ENCODE peak calls at places on chromosomes 11 and 22, in ten cellular contexts. W, P, T, N, H, U, B, Z, S and E are unnamed samples.

GRCh38 chr22:46229701-46230100 is 20.4 kb downstream of the CDPF1 start:
- DNase-seq in W (no peak), P (no peak), T (no peak), N (no peak), H (no peak), U (no peak), B (no peak), Z (no peak), S (no peak), E (no peak)

GRCh38 chr11:14611939-14612338 is 31.7 kb upstream of the PDE3B start:
- DNase-seq in W (no peak), P (no peak), T (no peak), N (no peak), H (no peak), U (peak; percentile 8), B (no peak), Z (no peak), S (no peak), E (no peak)

GRCh38 chr11:62656801-62657429 is 3.8 kb upstream of the INTS5 start:
- DNase-seq in W (no peak), P (no peak), T (no peak), N (no peak), H (no peak), U (peak; percentile 46), B (no peak), Z (peak; percentile 6), S (no peak), E (no peak)

GRCh38 chr11:61507962-61508824 is at the start of gene LRRC10B:
- DNase-seq in W (no peak), P (no peak), T (peak; percentile 67), N (no peak), H (peak; percentile 36), U (no peak), B (no peak), Z (peak; percentile 80), S (no peak), E (no peak)

GRCh38 chr22:30968015-30968923 is at the start of gene MORC2:
- DNase-seq in W (no peak), P (peak; percentile 47), T (no peak), N (peak; percentile 74), H (peak; percentile 69), U (no peak), B (peak; percentile 0), Z (no peak), S (no peak), E (peak; percentile 43)

GRCh38 chr11:44570411-44571155 is 5.1 kb downstream of the CD82 start:
- DNase-seq in W (no peak), P (peak; percentile 20), T (no peak), N (no peak), H (no peak), U (no peak), B (no peak), Z (no peak), S (no peak), E (no peak)

GRCh38 chr11:60930394-60930793 is 6.1 kb downstream of the TMEM132A start:
- DNase-seq in W (no peak), P (no peak), T (no peak), N (no peak), H (no peak), U (no peak), B (no peak), Z (no peak), S (no peak), E (no peak)

GRCh38 chr22:36816635-36817428 is at the start of gene PVALB:
- DNase-seq in W (peak; percentile 39), P (no peak), T (peak; percentile 21), N (no peak), H (no peak), U (peak; percentile 22), B (no peak), Z (peak; percentile 82), S (no peak), E (no peak)

GRCh38 chr22:37639771-37640590 is 512 bp downstream of the SH3BP1 start:
- DNase-seq in W (no peak), P (no peak), T (peak; percentile 42), N (no peak), H (no peak), U (no peak), B (no peak), Z (no peak), S (no peak), E (no peak)

GRCh38 chr11:78876686-78877085 is 302.0 kb upstream of the NARS2 start:
- DNase-seq in W (no peak), P (no peak), T (no peak), N (no peak), H (no peak), U (no peak), B (no peak), Z (no peak), S (no peak), E (no peak)

GRCh38 chr11:43895601-43896000 is 15.0 kb downstream of the ALKBH3 start:
- DNase-seq in W (no peak), P (no peak), T (no peak), N (no peak), H (no peak), U (no peak), B (no peak), Z (no peak), S (no peak), E (no peak)

GRCh38 chr11:2212411-2213251 is 41.0 kb upstream of the TH start:
- DNase-seq in W (no peak), P (peak; percentile 10), T (no peak), N (no peak), H (no peak), U (no peak), B (no peak), Z (no peak), S (no peak), E (no peak)

GRCh38 chr11:71180694-71181466 is 71.5 kb downstream of the SHANK2 start:
- DNase-seq in W (no peak), P (no peak), T (no peak), N (no peak), H (no peak), U (no peak), B (no peak), Z (no peak), S (no peak), E (no peak)

GRCh38 chr22:44569516-44569915 is 71.5 kb upstream of the RTL6 start:
- DNase-seq in W (no peak), P (peak; percentile 6), T (no peak), N (no peak), H (no peak), U (no peak), B (no peak), Z (no peak), S (no peak), E (no peak)

GRCh38 chr22:24696551-24697001 is 77.9 kb downstream of the PIWIL3 start:
- DNase-seq in W (no peak), P (no peak), T (no peak), N (no peak), H (no peak), U (no peak), B (no peak), Z (no peak), S (no peak), E (no peak)

GRCh38 chr22:25735657-25736056 is 6.3 kb upstream of the MYO18B start:
- DNase-seq in W (no peak), P (no peak), T (no peak), N (no peak), H (no peak), U (no peak), B (no peak), Z (no peak), S (no peak), E (no peak)

GRCh38 chr22:19565921-19566598 is 41.9 kb upstream of the CLDN5 start:
- DNase-seq in W (no peak), P (no peak), T (no peak), N (no peak), H (no peak), U (no peak), B (no peak), Z (no peak), S (no peak), E (no peak)

GRCh38 chr11:65540290-65541092 is 15.6 kb downstream of the SCYL1 start:
- DNase-seq in W (peak; percentile 97), P (peak; percentile 85), T (peak; percentile 92), N (peak; percentile 83), H (peak; percentile 90), U (peak; percentile 89), B (peak; percentile 77), Z (peak; percentile 88), S (no peak), E (no peak)

GRCh38 chr22:37253164-37253660 is 9.1 kb upstream of the RAC2 start:
- DNase-seq in W (no peak), P (no peak), T (no peak), N (peak; percentile 5), H (no peak), U (no peak), B (no peak), Z (no peak), S (no peak), E (no peak)

GRCh38 chr11:74330065-74330858 is 18.8 kb upstream of the P4HA3 start:
- DNase-seq in W (no peak), P (no peak), T (no peak), N (no peak), H (no peak), U (peak; percentile 38), B (no peak), Z (no peak), S (no peak), E (no peak)

GRCh38 chr22:40595497-40596234 is 40.9 kb downstream of the MRTFA start:
- DNase-seq in W (no peak), P (no peak), T (no peak), N (no peak), H (no peak), U (no peak), B (no peak), Z (no peak), S (no peak), E (no peak)

GRCh38 chr11:96306600-96306932 is 36.4 kb downstream of the MAML2 start:
- DNase-seq in W (no peak), P (no peak), T (no peak), N (no peak), H (no peak), U (no peak), B (no peak), Z (peak; percentile 20), S (no peak), E (no peak)

GRCh38 chr11:74319139-74319538 is 7.7 kb upstream of the P4HA3 start:
- DNase-seq in W (no peak), P (no peak), T (no peak), N (no peak), H (peak; percentile 77), U (peak; percentile 83), B (no peak), Z (no peak), S (no peak), E (no peak)

GRCh38 chr22:43396321-43396933 is 15.4 kb upstream of the MPPED1 start:
- DNase-seq in W (no peak), P (no peak), T (no peak), N (no peak), H (no peak), U (no peak), B (no peak), Z (no peak), S (no peak), E (no peak)

GRCh38 chr22:45644714-45645113 is 26.9 kb upstream of the ATXN10 start:
- DNase-seq in W (no peak), P (no peak), T (no peak), N (no peak), H (no peak), U (no peak), B (no peak), Z (no peak), S (no peak), E (no peak)

GRCh38 chr22:39818050-39818449 is 75.5 kb downstream of the ENTHD1 start:
- DNase-seq in W (no peak), P (no peak), T (no peak), N (no peak), H (no peak), U (peak; percentile 42), B (no peak), Z (no peak), S (no peak), E (no peak)

GRCh38 chr22:50114221-50114981 is 24.6 kb downstream of the MOV10L1 start:
- DNase-seq in W (no peak), P (no peak), T (no peak), N (no peak), H (no peak), U (peak; percentile 81), B (peak; percentile 54), Z (peak; percentile 31), S (no peak), E (no peak)

GRCh38 chr11:34665077-34665835 is 44.4 kb downstream of the EHF start:
- DNase-seq in W (no peak), P (no peak), T (no peak), N (no peak), H (peak; percentile 54), U (no peak), B (no peak), Z (no peak), S (no peak), E (no peak)